ENCODE peak calls at places on chromosome 6, in ten cellular contexts. K is mucosa of descending colon, Q is endodermal cell, T is transverse colon, W is fibroblast of pulmonary artery, O is foreskin keratinocyte, X is spleen, Z is epithelial cell of esophagus, C is WTC11, D is endothelial cell. P is an unnamed sample.

GRCh38 chr6:84284428-84285033 is 57.1 kb upstream of the CEP162 start:
- DNase-seq in W (peak), D (peak), C (peak), T (no peak), Z (peak), Q (peak), K (no peak), O (peak), X (no peak), P (no peak)

GRCh38 chr6:168016756-168017525 is 19.5 kb downstream of the KIF25 start:
- DNase-seq in O (peak), C (no peak), T (no peak), Q (no peak), K (peak), W (no peak), Z (peak), X (no peak), D (no peak), P (no peak)

GRCh38 chr6:19107468-19107867 is 720.3 kb downstream of the RNF144B start:
- DNase-seq in O (no peak), D (no peak), Q (no peak), C (no peak), K (no peak), Z (no peak), T (no peak), W (no peak), X (no peak), P (no peak)

GRCh38 chr6:34723203-34723602 is 26.6 kb upstream of the ILRUN start:
- DNase-seq in X (no peak), Z (peak), W (peak), T (no peak), D (no peak), K (no peak), Q (no peak), O (no peak), C (no peak), P (no peak)

GRCh38 chr6:12094689-12095088 is 82.6 kb downstream of the HIVEP1 start:
- DNase-seq in T (no peak), C (no peak), O (no peak), Q (no peak), X (no peak), K (no peak), W (no peak), D (no peak), Z (no peak), P (no peak)

GRCh38 chr6:133568970-133569889 is 319.7 kb upstream of the TCF21 start:
- DNase-seq in W (peak), Q (peak), D (peak), C (peak), T (peak), K (peak), Z (peak), O (peak), X (no peak), P (peak)

GRCh38 chr6:41162687-41163418 is at the start of gene TREM2:
- DNase-seq in Q (no peak), C (no peak), W (no peak), T (no peak), Z (peak), X (no peak), D (no peak), O (no peak), K (no peak), P (no peak)

GRCh38 chr6:161171207-161171606 is 102.7 kb downstream of the AGPAT4 start:
- DNase-seq in T (no peak), O (no peak), K (no peak), Z (no peak), Q (no peak), C (no peak), D (no peak), X (no peak), W (no peak), P (no peak)

GRCh38 chr6:123467437-123467836 is 169.3 kb downstream of the TRDN start:
- DNase-seq in Z (peak), T (no peak), C (no peak), K (no peak), O (peak), D (no peak), Q (no peak), X (no peak), W (no peak), P (no peak)

GRCh38 chr6:120951258-120951657 is 383.0 kb downstream of the TBC1D32 start:
- DNase-seq in O (no peak), W (no peak), T (no peak), X (no peak), D (no peak), Z (no peak), Q (no peak), K (no peak), C (no peak), P (no peak)

GRCh38 chr6:76441850-76442249 is 369.4 kb upstream of the IMPG1 start:
- DNase-seq in T (no peak), D (no peak), Q (peak), X (no peak), W (no peak), Z (no peak), C (peak), K (no peak), O (no peak), P (no peak)

GRCh38 chr6:11009353-11009752 is 34.8 kb downstream of the ELOVL2 start:
- DNase-seq in D (no peak), K (no peak), W (peak), Q (peak), O (peak), C (no peak), X (no peak), T (no peak), Z (peak), P (peak)

GRCh38 chr6:80527552-80528052 is 421.1 kb downstream of the BCKDHB start:
- DNase-seq in O (no peak), W (no peak), C (no peak), K (no peak), T (no peak), Q (no peak), X (no peak), D (no peak), Z (peak), P (no peak)

GRCh38 chr6:80523029-80523428 is 416.6 kb downstream of the BCKDHB start:
- DNase-seq in Q (no peak), Z (no peak), C (no peak), X (no peak), D (no peak), O (no peak), K (no peak), T (no peak), W (peak), P (no peak)

GRCh38 chr6:80520195-80520594 is 413.7 kb downstream of the BCKDHB start:
- DNase-seq in D (no peak), W (peak), X (no peak), C (no peak), K (no peak), Z (no peak), Q (no peak), O (peak), T (no peak), P (no peak)

GRCh38 chr6:80522556-80522955 is 416.1 kb downstream of the BCKDHB start:
- DNase-seq in X (no peak), D (no peak), C (no peak), Z (no peak), W (peak), T (no peak), K (no peak), Q (no peak), O (no peak), P (no peak)

DNA sequence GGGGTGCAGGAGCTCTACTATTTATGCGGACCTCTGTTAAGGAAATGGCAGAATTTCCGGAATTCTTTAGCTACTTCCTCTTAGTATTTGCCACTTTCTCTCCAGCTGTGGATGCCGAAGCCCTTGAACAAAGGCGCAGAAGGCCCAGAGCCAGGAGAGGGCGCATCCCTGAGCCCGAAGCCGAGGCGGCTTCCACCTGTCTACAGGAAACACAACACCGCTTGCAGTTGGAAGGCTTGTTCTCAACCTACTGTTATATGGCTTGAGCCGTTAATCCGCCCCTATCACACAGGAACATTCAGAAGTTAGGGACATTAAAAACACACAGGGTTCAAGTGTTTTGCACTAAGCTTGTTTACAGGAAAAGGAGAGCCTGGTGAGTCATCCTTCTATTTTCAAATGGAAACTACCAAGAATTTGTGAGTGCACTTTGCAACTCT is 417.1 kb downstream of the BCKDHB start:
- DNase-seq in X (peak), D (peak), K (no peak), Q (peak), W (peak), C (peak), T (no peak), O (no peak), Z (peak), P (no peak)
- TF ChIP-seq CTCF in X (no peak), D (no peak), K (no peak), Q (peak), W (peak), C (no peak), T (no peak), O (peak), Z (peak), P (no peak)

DNA sequence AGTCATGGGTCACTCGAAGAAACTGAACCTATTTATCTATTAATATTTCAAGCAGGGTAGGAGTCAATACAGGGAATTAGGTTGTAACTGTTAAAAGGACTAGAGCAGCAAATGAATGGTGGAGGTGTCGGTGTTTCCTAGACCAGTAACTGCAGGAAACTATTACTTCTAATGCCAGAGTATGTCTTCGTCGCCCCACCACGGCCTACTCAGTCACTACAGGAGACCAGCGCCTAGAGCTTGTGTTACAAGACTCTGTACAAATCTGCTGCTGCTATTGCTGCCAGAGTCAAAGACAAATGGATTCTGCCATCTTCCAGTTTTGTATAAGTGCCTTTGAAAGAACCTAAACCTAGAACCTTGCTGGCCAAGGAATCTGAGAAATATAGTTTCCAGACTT is 343.9 kb downstream of the SOX4 start:
- DNase-seq in D (no peak), C (peak), Z (no peak), Q (no peak), T (no peak), K (no peak), X (no peak), O (no peak), W (no peak), P (no peak)
- TF ChIP-seq CTCF in D (no peak), C (no peak), Z (no peak), Q (peak), T (no peak), K (no peak), X (no peak), O (no peak), W (no peak), P (no peak)

DNA sequence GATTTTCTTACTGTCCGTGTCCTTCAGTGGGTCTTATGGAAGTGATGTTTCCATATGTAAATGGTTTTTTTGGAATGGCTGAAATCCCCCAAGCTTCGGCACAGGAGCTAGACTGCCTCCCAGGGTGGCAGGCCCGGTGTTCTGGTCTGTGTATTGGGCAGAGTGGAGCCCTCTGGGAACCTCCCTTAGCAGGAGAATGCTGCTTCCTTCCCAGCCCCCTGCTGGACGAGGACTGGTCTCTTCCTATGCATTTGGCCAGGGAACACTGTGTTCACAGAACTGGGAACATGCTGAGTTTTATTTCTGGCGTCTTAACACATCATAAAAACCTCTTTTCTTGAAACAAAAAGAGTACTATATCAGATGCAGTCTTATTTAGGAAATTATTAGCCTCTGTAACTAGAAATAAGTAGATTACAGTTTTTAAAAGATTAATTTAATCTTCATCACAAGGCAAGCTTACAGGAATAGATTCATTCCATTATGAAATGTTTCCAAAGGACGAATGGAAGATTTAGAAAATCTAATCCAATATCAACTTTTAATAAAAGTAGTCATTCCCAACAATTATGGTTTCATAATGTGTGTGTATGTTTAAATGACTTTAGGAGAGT is 56.6 kb downstream of the SYTL3 start:
- DNase-seq in X (peak), D (peak), W (peak), K (peak), T (peak), O (peak), Z (peak), C (peak), Q (peak), P (no peak)
- TF ChIP-seq CTCF in X (peak), D (peak), W (peak), K (no peak), T (peak), O (peak), Z (peak), C (no peak), Q (peak), P (peak)

DNA sequence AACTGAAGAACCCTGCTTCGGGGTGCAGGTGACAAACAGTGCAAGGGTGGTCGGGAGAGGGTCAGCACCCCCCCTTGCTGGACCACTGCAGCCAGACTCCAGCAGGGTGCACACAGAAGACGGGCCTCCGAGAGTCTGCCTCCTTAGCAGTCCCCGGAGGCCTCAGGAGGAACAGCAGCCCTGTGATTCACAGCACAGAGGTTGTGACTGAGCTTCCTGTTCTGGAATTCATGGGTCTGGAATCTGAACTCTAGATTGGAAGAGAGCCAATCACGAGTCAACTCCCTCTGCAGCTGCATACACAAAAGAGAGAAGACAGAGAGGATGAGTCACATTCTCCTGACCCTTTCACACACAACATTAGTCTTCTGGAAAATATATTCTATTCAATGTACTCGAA is 249.0 kb upstream of the OPRM1 start:
- DNase-seq in X (no peak), T (no peak), C (peak), W (peak), Q (peak), D (no peak), Z (peak), O (peak), K (peak), P (peak)
- TF ChIP-seq CTCF in X (no peak), T (no peak), C (no peak), W (peak), Q (peak), D (no peak), Z (peak), O (no peak), K (no peak), P (peak)

GRCh38 chr6:80134065-80134464 is 27.6 kb downstream of the BCKDHB start:
- DNase-seq in Z (peak), D (no peak), X (no peak), K (no peak), O (peak), C (no peak), T (no peak), Q (no peak), W (no peak), P (no peak)

GRCh38 chr6:80132942-80133517 is 26.6 kb downstream of the BCKDHB start:
- DNase-seq in D (peak), O (peak), T (peak), C (peak), Z (peak), X (no peak), K (peak), W (peak), Q (peak), P (peak)
- TF ChIP-seq CTCF in D (no peak), O (peak), T (peak), C (no peak), Z (peak), X (peak), K (peak), W (peak), Q (peak), P (peak)

P was measured in kidney epithelial cell.